ENCODE peak calls at places on chromosomes 2 and 18, in four cellular contexts. B is stomach, U is IMR-90, X is testis. K is an unnamed sample.

GRCh38 chr2:25292408-25292807 is 49.3 kb downstream of the DNMT3A start:
- DNase-seq in B (no peak), X (no peak), U (no peak), K (no peak)

GRCh38 chr2:48946444-48947048 is 191.0 kb upstream of the LHCGR start:
- DNase-seq in B (peak), U (peak), X (peak), K (peak)

GRCh38 chr2:180048256-180048655 is 41.2 kb upstream of the CWC22 start:
- DNase-seq in X (no peak), U (no peak), B (no peak), K (no peak)

GRCh38 chr18:72232611-72233010 is 311.5 kb downstream of the CBLN2 start:
- DNase-seq in U (no peak), X (no peak), B (no peak), K (no peak)

GRCh38 chr2:11738589-11739436 is 7.6 kb upstream of the LPIN1 start:
- DNase-seq in X (peak), U (peak), B (peak), K (peak)

GRCh38 chr18:77038182-77038581 is 94.4 kb downstream of the MBP start:
- DNase-seq in B (no peak), X (no peak), U (no peak), K (no peak)

GRCh38 chr18:80176334-80177080 is 67.4 kb downstream of the ADNP2 start:
- DNase-seq in X (no peak), B (no peak), U (peak), K (no peak)

GRCh38 chr2:183021613-183022012 is 16.6 kb downstream of the NCKAP1 start:
- DNase-seq in X (no peak), U (no peak), B (no peak), K (no peak)

GRCh38 chr2:69010437-69011194 is 2.4 kb upstream of the ANTXR1 start:
- DNase-seq in X (no peak), U (no peak), B (no peak), K (no peak)

GRCh38 chr2:242020196-242021004 is 150.9 kb downstream of the RTP5 start:
- DNase-seq in B (no peak), U (no peak), X (peak), K (no peak)

GRCh38 chr2:60552096-60552850 is 1.2 kb downstream of the BCL11A start:
- DNase-seq in B (no peak), X (no peak), U (no peak), K (peak)

GRCh38 chr2:217223222-217223930 is 363.5 kb upstream of the TNP1 start:
- DNase-seq in B (no peak), U (peak), X (no peak), K (no peak)

GRCh38 chr2:112692914-112693313 is 27.9 kb upstream of the NT5DC4 start:
- DNase-seq in X (no peak), U (no peak), B (no peak), K (no peak)

GRCh38 chr2:9909106-9909505 is 42.4 kb upstream of the GRHL1 start:
- DNase-seq in B (no peak), X (no peak), U (peak), K (no peak)

GRCh38 chr18:37578886-37579513 is 13.4 kb upstream of the CELF4 start:
- DNase-seq in U (peak), B (no peak), X (peak), K (no peak)

GRCh38 chr18:5414546-5414945 is 119.0 kb upstream of the ZBTB14 start:
- DNase-seq in B (no peak), U (no peak), X (no peak), K (no peak)

GRCh38 chr18:22999212-22999611 is 66.1 kb downstream of the RBBP8 start:
- DNase-seq in U (peak), X (no peak), B (no peak), K (no peak)

GRCh38 chr2:40367032-40367431 is 84.9 kb downstream of the SLC8A1 start:
- DNase-seq in U (no peak), X (no peak), B (no peak), K (no peak)

GRCh38 chr2:7692657-7693161 is 775.5 kb downstream of the RNF144A start:
- DNase-seq in U (peak), B (no peak), X (no peak), K (peak)

GRCh38 chr2:151968770-151969169 is 130.1 kb downstream of the CACNB4 start:
- DNase-seq in B (no peak), X (no peak), U (no peak), K (no peak)

GRCh38 chr2:129376404-129377077 is 602.9 kb upstream of the RAB6C start:
- DNase-seq in X (no peak), B (no peak), U (no peak), K (no peak)

GRCh38 chr2:230901006-230901405 is 24.0 kb downstream of the GPR55 start:
- DNase-seq in B (no peak), X (no peak), U (no peak), K (no peak)

GRCh38 chr2:58010599-58010998 is 36.0 kb upstream of the VRK2 start:
- DNase-seq in B (no peak), X (no peak), U (no peak), K (no peak)

GRCh38 chr2:24825883-24826800 is 32.9 kb downstream of the CENPO start:
- DNase-seq in B (peak), U (no peak), X (peak), K (no peak)

GRCh38 chr18:993560-993959 is 88.9 kb downstream of the ADCYAP1 start:
- DNase-seq in U (no peak), X (no peak), B (no peak), K (no peak)

GRCh38 chr2:71990826-71991225 is 156.8 kb downstream of the CYP26B1 start:
- DNase-seq in X (no peak), U (no peak), B (no peak), K (no peak)

GRCh38 chr2:71997843-71998242 is 149.8 kb downstream of the CYP26B1 start:
- DNase-seq in U (no peak), X (no peak), B (no peak), K (no peak)

GRCh38 chr2:71992036-71992435 is 155.6 kb downstream of the CYP26B1 start:
- DNase-seq in U (no peak), B (no peak), X (no peak), K (no peak)

GRCh38 chr2:71991397-71991796 is 156.3 kb downstream of the CYP26B1 start:
- DNase-seq in B (no peak), U (no peak), X (no peak), K (no peak)

DNA sequence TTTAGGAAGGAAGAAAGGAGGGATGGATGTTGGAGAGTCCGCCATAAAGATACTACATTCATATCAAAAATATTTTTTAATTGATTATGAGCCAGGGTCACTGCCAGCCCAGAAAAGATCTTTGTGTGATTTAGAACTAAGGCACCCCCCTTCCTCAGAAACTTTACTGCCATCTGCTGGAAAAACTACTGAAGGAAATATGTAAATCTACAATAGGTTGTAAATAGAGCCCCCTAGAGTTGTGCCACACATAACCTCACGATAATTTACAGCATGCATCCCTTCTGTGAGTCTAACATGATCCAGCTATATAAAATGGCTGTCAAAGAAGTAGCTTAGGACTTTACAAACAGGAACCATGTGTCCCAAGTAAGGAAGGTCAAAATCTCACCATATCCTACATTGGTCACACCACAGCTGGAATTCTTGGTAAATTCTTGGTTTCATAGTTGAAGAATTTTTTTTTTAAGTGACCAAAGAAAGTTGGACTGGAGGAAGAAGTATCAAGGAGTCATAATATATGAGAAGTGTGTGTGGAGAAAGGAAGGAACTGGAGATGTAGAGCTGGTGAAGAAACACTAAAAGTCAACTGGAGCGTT is 152.5 kb downstream of the CYP26B1 start:
- DNase-seq in X (no peak), B (no peak), U (peak), K (no peak)
- TF ChIP-seq CTCF in X (no peak), B (no peak), U (peak), K (peak)

DNA sequence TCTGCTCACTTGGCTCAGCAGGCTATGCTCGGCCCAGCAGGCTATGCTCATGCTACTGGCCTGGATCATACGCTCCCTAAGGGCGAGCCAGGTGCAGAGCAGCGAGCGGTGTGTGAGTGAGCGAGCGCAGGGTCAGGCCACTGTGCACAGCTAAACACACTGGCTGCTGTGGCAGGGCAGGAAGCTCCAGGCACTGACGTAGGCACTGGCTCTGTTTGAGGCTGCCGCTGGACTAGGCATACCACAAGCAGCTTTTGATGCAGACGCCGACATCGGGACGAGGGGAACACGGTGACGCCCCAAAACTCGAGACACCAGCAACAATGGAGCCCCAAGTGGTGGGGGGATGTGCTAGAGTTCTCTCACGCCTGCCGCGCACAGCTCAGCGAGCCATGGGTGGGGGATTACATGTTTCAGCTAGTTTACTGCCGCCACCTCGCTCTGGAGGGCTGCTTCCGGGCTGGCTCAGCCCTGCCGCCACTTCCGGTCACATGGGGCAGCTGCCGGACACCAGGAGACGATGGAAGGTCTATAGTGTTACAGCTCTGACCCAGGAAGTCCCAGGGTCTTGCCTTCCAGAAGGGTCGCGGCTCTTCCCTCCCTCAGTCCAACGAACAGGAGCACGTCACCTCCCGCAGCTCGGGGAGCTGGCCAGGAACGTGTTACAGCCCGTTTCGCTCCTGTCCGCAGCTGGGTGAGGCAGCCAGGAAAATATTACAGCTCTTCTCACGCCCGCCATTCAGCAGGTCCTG is 1176.9 kb upstream of the LRRTM1 start:
- DNase-seq in X (peak), B (no peak), U (no peak), K (no peak)
- TF ChIP-seq POLR2A in X (no peak), B (no peak), U (no peak), K (no peak)

GRCh38 chr2:70923378-70924015 is 12.2 kb upstream of the ATP6V1B1 start:
- DNase-seq in U (no peak), X (no peak), B (peak), K (no peak)
- TF ChIP-seq CTCF in U (no peak), X (no peak), B (no peak), K (no peak)

GRCh38 chr18:26210147-26210546 is 16.1 kb upstream of the TAF4B start:
- DNase-seq in B (no peak), U (no peak), X (no peak), K (no peak)

DNA sequence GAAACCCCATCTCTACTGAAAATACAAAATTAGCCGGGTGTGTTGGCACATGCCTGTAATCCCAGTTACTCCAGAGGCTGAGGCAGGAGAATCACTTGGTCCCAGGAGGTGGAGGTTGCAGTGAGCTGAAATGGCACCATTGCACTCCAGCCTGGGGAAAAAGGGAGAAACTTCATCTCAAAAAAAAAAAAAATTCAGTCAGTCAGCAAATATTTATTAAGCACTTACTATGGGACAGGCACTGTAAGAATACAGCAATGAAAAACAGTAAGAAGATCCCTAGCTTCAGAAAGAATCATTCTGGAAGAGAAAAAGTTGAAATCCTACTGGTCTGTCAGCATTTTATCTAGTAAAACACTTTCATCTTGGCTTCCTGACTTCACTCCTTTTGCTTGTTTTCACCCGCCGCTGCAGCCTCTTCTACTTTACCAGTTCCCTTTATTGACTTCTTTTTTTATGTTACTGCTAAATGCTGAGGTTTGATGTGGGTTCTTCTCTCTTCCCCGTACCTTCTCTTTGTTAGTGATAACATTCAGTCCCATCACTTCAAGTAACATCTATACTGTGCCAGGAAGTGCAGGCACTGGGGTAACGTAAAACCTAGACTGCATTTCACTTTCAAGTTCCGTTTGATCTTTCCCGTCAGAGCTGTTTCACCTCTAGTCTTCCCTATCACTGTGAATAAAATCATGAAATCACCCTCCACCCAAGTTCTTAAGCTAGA is 10.8 kb upstream of the TAF4B start:
- DNase-seq in B (no peak), X (no peak), U (no peak), K (no peak)
- TF ChIP-seq POLR2A in B (no peak), X (no peak), U (no peak), K (no peak)

DNA sequence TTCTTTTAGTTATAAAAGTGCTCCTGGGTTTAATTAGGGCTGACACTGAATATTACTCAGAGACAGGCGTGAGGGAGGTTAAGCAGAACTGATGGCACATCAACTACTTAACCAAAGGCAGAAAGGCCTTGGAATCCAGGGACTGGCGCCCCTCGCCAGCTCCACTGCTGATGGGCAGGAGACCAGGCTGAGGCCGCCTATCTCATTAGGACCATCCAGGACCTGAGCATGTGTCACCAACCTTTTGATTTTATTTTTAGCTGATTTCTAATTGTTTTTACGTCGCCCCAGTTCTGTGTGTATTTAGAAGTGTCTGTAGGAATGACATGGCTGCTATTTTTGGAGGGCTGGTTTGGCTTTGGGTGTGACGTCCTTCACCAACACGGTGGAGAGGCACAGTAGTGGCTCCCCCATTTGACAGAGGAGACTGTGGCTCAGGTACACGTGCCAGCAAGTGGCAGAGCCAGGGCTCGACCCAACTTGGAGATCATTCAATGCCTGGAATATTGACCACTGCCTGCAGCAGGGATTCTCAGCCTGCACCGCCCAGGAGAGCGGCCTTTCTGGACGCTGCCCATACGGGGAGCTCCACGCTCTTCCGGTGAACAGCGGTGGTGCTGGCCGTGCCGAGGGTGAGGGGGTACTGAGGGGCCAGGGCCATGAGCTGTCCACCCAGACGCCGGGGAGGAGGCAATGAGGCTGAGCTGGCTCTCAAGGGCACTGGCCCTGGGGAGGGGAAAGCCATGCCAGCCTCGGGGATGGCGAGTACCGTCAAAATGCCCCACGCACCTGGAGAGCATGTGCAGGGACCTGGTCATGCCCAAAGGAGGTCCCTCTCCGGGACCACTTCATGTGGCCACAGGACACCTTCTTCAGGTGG is 205.7 kb downstream of the ASB1 start:
- DNase-seq in X (no peak), U (no peak), B (no peak), K (no peak)
- TF ChIP-seq CTCF in X (no peak), U (no peak), B (no peak), K (no peak)

GRCh38 chr18:48543228-48543627 is 4.4 kb downstream of the CTIF start:
- DNase-seq in X (no peak), B (no peak), U (no peak), K (no peak)
- TF ChIP-seq POLR2A in X (no peak), B (no peak), U (no peak), K (no peak)

DNA sequence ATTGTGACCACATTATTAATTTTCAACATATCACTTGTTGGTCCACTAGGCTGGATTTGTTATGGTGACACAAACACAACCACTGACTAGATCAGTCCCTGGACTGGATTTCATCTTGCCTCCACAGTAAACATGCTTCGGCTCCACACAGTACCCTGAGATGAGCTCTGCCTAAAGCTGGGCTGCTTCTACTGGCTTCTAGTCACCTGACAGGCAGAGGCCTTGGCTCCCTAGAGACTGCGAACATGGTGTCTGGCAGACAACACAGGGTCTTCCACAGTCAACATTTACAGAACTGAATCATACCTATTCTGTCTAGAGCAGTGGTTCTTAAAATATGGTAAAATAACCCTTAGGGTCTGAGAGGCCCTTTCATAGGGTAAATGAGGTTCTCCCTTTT is 69.2 kb downstream of the RIT2 start:
- DNase-seq in X (no peak), B (no peak), U (no peak), K (no peak)
- TF ChIP-seq CTCF in X (no peak), B (no peak), U (no peak), K (no peak)